ENCODE peak calls at places on chromosomes 3 and 15, in six cellular contexts. T is HuH-7.5; Y is activated CD8-positive, alpha-beta memory T cell treated with anti-CD3 and anti-CD28 coated beads, Interleukin-2, amount 50 U/mL, for 48 hours; D is AG09319; Z is aorta; O is RKO. U is an unnamed sample.

GRCh38 chr3:157906627-157907026 is 199.6 kb downstream of the SHOX2 start:
- DNase-seq in T (no peak), Y (no peak), D (peak), Z (no peak), O (peak), U (no peak)

GRCh38 chr3:100645913-100646312 is 36.5 kb downstream of the ADGRG7 start:
- DNase-seq in T (no peak), Y (no peak), D (no peak), Z (no peak), O (no peak), U (no peak)

GRCh38 chr3:19025441-19025840 is 122.9 kb upstream of the KCNH8 start:
- DNase-seq in T (no peak), Y (no peak), D (no peak), Z (no peak), O (no peak), U (no peak)

GRCh38 chr3:59775781-59776270 is 726.0 kb upstream of the CFAP20DC start:
- DNase-seq in T (no peak), Y (no peak), D (no peak), Z (no peak), O (no peak), U (no peak)

GRCh38 chr3:14462738-14463137 is 60.3 kb downstream of the SLC6A6 start:
- DNase-seq in T (no peak), Y (no peak), D (no peak), Z (no peak), O (no peak), U (no peak)

GRCh38 chr3:188900421-188900941 is 271.3 kb upstream of the TPRG1 start:
- DNase-seq in T (no peak), Y (no peak), D (peak), Z (no peak), O (peak), U (no peak)

GRCh38 chr3:66076861-66077495 is 38.3 kb upstream of the MAGI1 start:
- DNase-seq in T (no peak), Y (no peak), D (peak), Z (no peak), O (no peak), U (no peak)

GRCh38 chr15:92801412-92801773 is 98.7 kb upstream of the CHD2 start:
- DNase-seq in T (no peak), Y (no peak), D (peak), Z (no peak), O (no peak), U (no peak)

GRCh38 chr15:74319596-74320357 is 47.7 kb downstream of the CYP11A1 start:
- DNase-seq in T (no peak), Y (no peak), D (no peak), Z (no peak), O (no peak), U (no peak)

GRCh38 chr3:120875989-120876388 is 32.0 kb upstream of the STXBP5L start:
- DNase-seq in T (no peak), Y (no peak), D (no peak), Z (no peak), O (no peak), U (no peak)

GRCh38 chr15:62932436-62932835 is 110.1 kb upstream of the TPM1 start:
- DNase-seq in T (no peak), Y (no peak), D (peak), Z (no peak), O (no peak), U (no peak)

GRCh38 chr3:132595036-132595435 is 2.0 kb upstream of the ACKR4 start:
- DNase-seq in T (no peak), Y (no peak), D (no peak), Z (no peak), O (peak), U (no peak)

GRCh38 chr3:194003128-194004057 is 132.6 kb upstream of the HES1 start:
- DNase-seq in T (peak), Y (peak), D (peak), Z (peak), O (peak), U (peak)

GRCh38 chr3:18420584-18420983 is 4.6 kb downstream of the SATB1 start:
- DNase-seq in T (no peak), Y (no peak), D (no peak), Z (no peak), O (no peak), U (no peak)

GRCh38 chr3:88003115-88003755 is 55.6 kb downstream of the CGGBP1 start:
- DNase-seq in T (peak), Y (no peak), D (peak), Z (no peak), O (peak), U (no peak)

GRCh38 chr3:136247436-136247835 is 2.7 kb upstream of the PCCB start:
- DNase-seq in T (no peak), Y (no peak), D (no peak), Z (no peak), O (no peak), U (no peak)

GRCh38 chr3:142028174-142028833 is 121.0 kb downstream of the TFDP2 start:
- DNase-seq in T (no peak), Y (no peak), D (peak), Z (no peak), O (no peak), U (peak)

GRCh38 chr3:197750863-197751737 is 1.4 kb downstream of the FYTTD1 start:
- DNase-seq in T (no peak), Y (peak), D (no peak), Z (peak), O (peak), U (peak)

GRCh38 chr15:78157203-78157602 is 8.0 kb downstream of the IDH3A start:
- DNase-seq in T (no peak), Y (no peak), D (no peak), Z (no peak), O (no peak), U (no peak)

U was measured in NCI-H345.